ENCODE peak calls at places on chromosome 6, in five cellular contexts. F, J, G, W and N are unnamed samples.

GRCh38 chr6:149032599-149033405 is 284.7 kb upstream of the TAB2 start:
- DNase-seq in F (peak; percentile 97), W (no peak), G (no peak), J (peak; percentile 76), N (no peak)

GRCh38 chr6:146543940-146544661 is 468 bp downstream of the RAB32 start:
- DNase-seq in W (no peak), F (peak; percentile 63), G (no peak), J (peak; percentile 53), N (no peak)

GRCh38 chr6:2999005-2999620 is 581 bp upstream of the NQO2 start:
- DNase-seq in J (no peak), F (peak; percentile 66), W (no peak), G (no peak), N (no peak)

GRCh38 chr6:33936911-33937310 is 133.1 kb upstream of the MLN start:
- DNase-seq in W (no peak), F (no peak), J (no peak), G (no peak), N (no peak)

GRCh38 chr6:22145823-22146379 is 150.9 kb downstream of the PRL start:
- DNase-seq in G (no peak), F (peak; percentile 83), W (no peak), J (peak; percentile 35), N (no peak)

GRCh38 chr6:31528307-31528777 is 420 bp upstream of the MCCD1 start:
- DNase-seq in W (no peak), F (no peak), G (no peak), J (no peak), N (no peak)

GRCh38 chr6:129593233-129593564 is 116.8 kb downstream of the ARHGAP18 start:
- DNase-seq in W (no peak), G (no peak), J (no peak), F (peak; percentile 66), N (no peak)

GRCh38 chr6:2848851-2849250 is 7.2 kb upstream of the SERPINB1 start:
- DNase-seq in G (no peak), F (no peak), J (no peak), W (peak; percentile 52), N (no peak)

GRCh38 chr6:42428326-42429041 is 23.2 kb downstream of the TRERF1 start:
- DNase-seq in W (peak; percentile 35), J (peak; percentile 84), G (no peak), F (peak; percentile 61), N (no peak)

GRCh38 chr6:39867592-39867991 is 66.7 kb downstream of the MOCS1 start:
- DNase-seq in G (no peak), J (no peak), W (no peak), F (no peak), N (no peak)

GRCh38 chr6:23180504-23181293 is 611.3 kb downstream of the HDGFL1 start:
- DNase-seq in G (peak; percentile 71), J (peak; percentile 56), F (peak; percentile 79), W (no peak), N (peak; percentile 96)

GRCh38 chr6:38133932-38134703 is 314.6 kb downstream of the ZFAND3 start:
- DNase-seq in W (no peak), F (no peak), J (no peak), G (no peak), N (no peak)

GRCh38 chr6:170099387-170099786 is 191.5 kb downstream of the DLL1 start:
- DNase-seq in G (no peak), W (no peak), J (no peak), F (no peak), N (no peak)

GRCh38 chr6:29602564-29603361 is 17.8 kb downstream of the OR2H2 start:
- DNase-seq in G (no peak), W (no peak), F (no peak), J (no peak), N (no peak)

GRCh38 chr6:45253457-45253856 is 74.7 kb upstream of the RUNX2 start:
- DNase-seq in J (no peak), W (no peak), G (no peak), F (no peak), N (no peak)

GRCh38 chr6:23663652-23664051 is 462.4 kb upstream of the NRSN1 start:
- DNase-seq in J (no peak), G (no peak), W (no peak), F (no peak), N (no peak)

GRCh38 chr6:113287396-113287795 is 569.7 kb upstream of the MARCKS start:
- DNase-seq in G (no peak), W (no peak), F (no peak), J (no peak), N (no peak)

GRCh38 chr6:15444881-15445280 is 199.0 kb downstream of the JARID2 start:
- DNase-seq in G (no peak), W (peak; percentile 11), F (no peak), J (no peak), N (no peak)

GRCh38 chr6:150081702-150082101 is 12.8 kb upstream of the ULBP3 start:
- DNase-seq in G (no peak), F (no peak), W (no peak), J (no peak), N (no peak)

GRCh38 chr6:73388800-73389512 is 5.7 kb upstream of the DDX43 start:
- DNase-seq in W (peak; percentile 48), J (peak; percentile 84), G (no peak), F (peak; percentile 56), N (peak; percentile 2)

GRCh38 chr6:79158856-79159516 is 75.5 kb downstream of the HMGN3 start:
- DNase-seq in G (no peak), W (no peak), J (no peak), F (no peak), N (no peak)

GRCh38 chr6:17705428-17705777 is 1.3 kb downstream of the NUP153 start:
- DNase-seq in W (no peak), F (peak; percentile 77), G (no peak), J (peak; percentile 90), N (no peak)

GRCh38 chr6:126060400-126060799 is 74.1 kb downstream of the TRMT11 start:
- DNase-seq in F (no peak), W (no peak), G (no peak), J (no peak), N (no peak)

GRCh38 chr6:166907871-166908806 is 48.2 kb downstream of the RNASET2 start:
- DNase-seq in F (no peak), W (no peak), J (peak; percentile 4), G (no peak), N (no peak)

GRCh38 chr6:129889580-129889979 is 28.5 kb upstream of the TMEM244 start:
- DNase-seq in W (no peak), J (peak; percentile 68), G (no peak), F (peak; percentile 86), N (no peak)

GRCh38 chr6:14826456-14826855 is 419.4 kb upstream of the JARID2 start:
- DNase-seq in G (no peak), J (no peak), F (no peak), W (no peak), N (no peak)